ENCODE peak calls at places on chromosomes 12 and 14, in four cellular contexts. W is thoracic aorta, H is kidney glomerular epithelial cell, Y is LHCN-M2. F is an unnamed sample.

GRCh38 chr14:27427796-27428195 is 830.0 kb upstream of the NOVA1 start:
- DNase-seq in W (no peak), Y (no peak), H (peak), F (no peak)

GRCh38 chr12:133120385-133121191 is 9.5 kb downstream of the ZNF891 start:
- DNase-seq in H (no peak), W (no peak), Y (peak), F (no peak)

GRCh38 chr12:2693204-2693860 is 101.4 kb upstream of the FKBP4 start:
- DNase-seq in Y (no peak), W (no peak), H (no peak), F (peak)

GRCh38 chr12:1474567-1475153 is 119.7 kb downstream of the FBXL14 start:
- DNase-seq in W (no peak), H (peak), Y (peak), F (no peak)

GRCh38 chr12:128784030-128784770 is 39.6 kb downstream of the SLC15A4 start:
- DNase-seq in Y (peak), W (no peak), H (peak), F (no peak)

GRCh38 chr12:109093022-109093918 is at the start of gene ALKBH2:
- DNase-seq in H (peak), Y (peak), W (peak), F (peak)

GRCh38 chr12:124480469-124481256 is 86.7 kb downstream of the NCOR2 start:
- DNase-seq in H (peak), W (no peak), Y (peak), F (no peak)

GRCh38 chr14:71533396-71533795 is 398.8 kb upstream of the RGS6 start:
- DNase-seq in W (no peak), Y (peak), H (no peak), F (no peak)

GRCh38 chr14:92688434-92689375 is 59.7 kb downstream of the LGMN start:
- DNase-seq in Y (no peak), W (no peak), H (no peak), F (no peak)

GRCh38 chr12:40017488-40017887 is 88.4 kb downstream of the SLC2A13 start:
- DNase-seq in H (no peak), Y (no peak), W (no peak), F (no peak)

GRCh38 chr12:98440165-98440581 is 75.2 kb upstream of the TMPO start:
- DNase-seq in H (peak), W (peak), Y (peak), F (peak)

GRCh38 chr12:54463034-54463433 is 10.4 kb downstream of the GTSF1 start:
- DNase-seq in H (no peak), W (no peak), Y (peak), F (peak)

GRCh38 chr12:28415755-28416154 is 225.5 kb downstream of the CCDC91 start:
- DNase-seq in W (no peak), H (peak), Y (peak), F (no peak)

GRCh38 chr12:130162267-130162666 is at the start of gene FZD10:
- DNase-seq in W (no peak), Y (no peak), H (no peak), F (no peak)

GRCh38 chr12:97404549-97404948 is 58.1 kb upstream of the RMST start:
- DNase-seq in H (peak), Y (no peak), W (no peak), F (no peak)